ENCODE peak calls at places on chromosome 20, in seven cellular contexts. V is stimulated activated CD8-positive, alpha-beta memory T cell treated with anti-CD3 and anti-CD28 coated beads, Interleukin-15, amount 100 ng/mL, for 48 hours; Y is HTR-8/SVneo; L is left cardiac atrium; C is KG1; J is Calu3; K is posterior cingulate gyrus. R is an unnamed sample.

GRCh38 chr20:58457083-58457680 is 58.0 kb downstream of the APCDD1L start:
- DNase-seq in C (no peak), Y (peak; percentile 51), K (no peak), J (no peak), V (no peak), L (no peak), R (peak; percentile 53)

GRCh38 chr20:14441201-14441600 is 103.8 kb upstream of the FLRT3 start:
- DNase-seq in V (no peak), Y (no peak), C (peak; percentile 18), K (no peak), L (no peak), J (no peak), R (no peak)

GRCh38 chr20:62045529-62046277 is 20.0 kb downstream of the TAF4 start:
- DNase-seq in C (no peak), V (no peak), Y (no peak), J (no peak), L (no peak), K (no peak), R (no peak)

GRCh38 chr20:13455713-13456112 is 183.0 kb downstream of the TASP1 start:
- DNase-seq in L (no peak), K (no peak), V (no peak), Y (no peak), C (no peak), J (no peak), R (no peak)

GRCh38 chr20:48731581-48731980 is 96.2 kb downstream of the PREX1 start:
- DNase-seq in K (no peak), J (no peak), L (no peak), Y (no peak), V (no peak), C (no peak), R (no peak)

GRCh38 chr20:32476684-32477593 is 108.2 kb downstream of the NOL4L start:
- DNase-seq in K (no peak), V (no peak), C (no peak), J (no peak), Y (no peak), L (peak; percentile 20), R (no peak)

GRCh38 chr20:33672426-33673114 is 1.7 kb downstream of the NECAB3 start:
- DNase-seq in V (no peak), J (no peak), K (no peak), Y (no peak), C (no peak), L (no peak), R (no peak)

GRCh38 chr20:49045440-49046086 is 549 bp upstream of the CSE1L start:
- DNase-seq in Y (no peak), L (peak; percentile 48), K (no peak), V (no peak), C (no peak), J (no peak), R (no peak)

GRCh38 chr20:37856932-37857660 is 45.8 kb upstream of the VSTM2L start:
- DNase-seq in J (no peak), L (no peak), V (no peak), Y (no peak), K (no peak), C (no peak), R (peak; percentile 61)

GRCh38 chr20:45305262-45305661 is 1.4 kb upstream of the RBPJL start:
- DNase-seq in K (no peak), C (no peak), Y (no peak), V (no peak), L (no peak), J (no peak), R (no peak)

GRCh38 chr20:41329435-41330342 is 10.9 kb upstream of the LPIN3 start:
- DNase-seq in Y (peak; percentile 95), L (peak; percentile 85), V (peak; percentile 60), J (peak; percentile 41), K (no peak), C (peak; percentile 37), R (peak; percentile 98)